ENCODE peak calls at places on chromosome 3, in six cellular contexts. H is Karpas-422, Q is LoVo, B is tibial artery, F is dorsolateral prefrontal cortex, C is NCI-H1694 treated with DMSO at 0.1 percent for 48 hours. X is an unnamed sample.

GRCh38 chr3:61602466-61602865 is 41.1 kb downstream of the PTPRG start:
- DNase-seq in H (no peak), Q (no peak), B (no peak), F (no peak), C (no peak), X (no peak)

GRCh38 chr3:6091262-6091661 is 769.7 kb upstream of the GRM7 start:
- DNase-seq in H (no peak), Q (no peak), B (no peak), F (no peak), C (no peak), X (no peak)

GRCh38 chr3:64509216-64509615 is 178.6 kb downstream of the ADAMTS9 start:
- DNase-seq in H (no peak), Q (no peak), B (no peak), F (no peak), C (no peak), X (no peak)

GRCh38 chr3:120171134-120171863 is 77.1 kb upstream of the GSK3B start:
- DNase-seq in H (no peak), Q (no peak), B (no peak), F (no peak), C (no peak), X (peak)

GRCh38 chr3:120432105-120432860 is 18.5 kb downstream of the FSTL1 start:
- DNase-seq in H (no peak), Q (no peak), B (no peak), F (no peak), C (no peak), X (no peak)

GRCh38 chr3:71129611-71130515 is 453.7 kb downstream of the FOXP1 start:
- DNase-seq in H (peak), Q (no peak), B (no peak), F (no peak), C (no peak), X (peak)

GRCh38 chr3:46496745-46497555 is 826 bp upstream of the RTP3 start:
- DNase-seq in H (peak), Q (no peak), B (no peak), F (no peak), C (no peak), X (peak)

GRCh38 chr3:188507244-188507720 is 353.3 kb downstream of the LPP start:
- DNase-seq in H (no peak), Q (no peak), B (no peak), F (no peak), C (no peak), X (no peak)

GRCh38 chr3:191401775-191402357 is 59.1 kb upstream of the PYDC2 start:
- DNase-seq in H (no peak), Q (no peak), B (no peak), F (no peak), C (no peak), X (no peak)